ENCODE peak calls at places on chromosomes 12 and 14, in six cellular contexts. M is mesendoderm, N is neuronal stem cell, Z is mesenchymal stem cell, O is IMR-90, X is H1. F is an unnamed sample.

GRCh38 chr12:91273542-91273941 is 90.9 kb upstream of the DCN start:
- DNase-seq in O (no peak), X (no peak), N (no peak), Z (peak; percentile 37), M (peak; percentile 7), F (no peak)

GRCh38 chr14:92310776-92311375 is 12.1 kb upstream of the SLC24A4 start:
- DNase-seq in Z (peak; percentile 38), M (no peak), N (no peak), X (no peak), O (peak; percentile 10), F (no peak)

GRCh38 chr12:53098982-53099651 is 1.6 kb downstream of the IGFBP6 start:
- DNase-seq in N (peak; percentile 79), Z (peak; percentile 95), M (peak; percentile 91), O (peak; percentile 95), X (peak; percentile 65), F (peak; percentile 54)

GRCh38 chr14:32508281-32508680 is 179.2 kb downstream of the AKAP6 start:
- DNase-seq in O (peak; percentile 18), M (no peak), Z (no peak), N (no peak), X (no peak), F (no peak)

GRCh38 chr12:105289114-105289904 is 41.2 kb upstream of the C12orf75 start:
- DNase-seq in Z (peak; percentile 12), O (peak; percentile 50), M (no peak), X (no peak), N (no peak), F (no peak)

GRCh38 chr12:57046392-57046791 is 3.5 kb downstream of the MYO1A start:
- DNase-seq in M (no peak), Z (no peak), N (no peak), X (no peak), O (no peak), F (peak; percentile 94)

GRCh38 chr12:90003688-90004087 is 295.1 kb upstream of the ATP2B1 start:
- DNase-seq in X (no peak), Z (no peak), M (no peak), O (no peak), N (no peak), F (no peak)

GRCh38 chr12:617304-617915 is 45.8 kb downstream of the NINJ2 start:
- DNase-seq in M (no peak), N (no peak), Z (peak; percentile 92), O (peak; percentile 18), X (no peak), F (peak; percentile 24)

GRCh38 chr14:89086060-89086382 is 261.6 kb downstream of the TTC8 start:
- DNase-seq in M (no peak), O (no peak), N (no peak), X (no peak), Z (no peak), F (no peak)

GRCh38 chr12:71589478-71589881 is 74.2 kb downstream of the ZFC3H1 start:
- DNase-seq in M (no peak), Z (no peak), N (no peak), X (no peak), O (peak; percentile 45), F (no peak)

GRCh38 chr12:131979606-131980005 is 29.9 kb downstream of the EP400 start:
- DNase-seq in M (no peak), N (no peak), O (no peak), Z (no peak), X (no peak), F (no peak)

GRCh38 chr12:5746917-5747316 is 198.1 kb downstream of the ANO2 start:
- DNase-seq in N (no peak), X (no peak), M (no peak), Z (no peak), O (no peak), F (no peak)

DNA sequence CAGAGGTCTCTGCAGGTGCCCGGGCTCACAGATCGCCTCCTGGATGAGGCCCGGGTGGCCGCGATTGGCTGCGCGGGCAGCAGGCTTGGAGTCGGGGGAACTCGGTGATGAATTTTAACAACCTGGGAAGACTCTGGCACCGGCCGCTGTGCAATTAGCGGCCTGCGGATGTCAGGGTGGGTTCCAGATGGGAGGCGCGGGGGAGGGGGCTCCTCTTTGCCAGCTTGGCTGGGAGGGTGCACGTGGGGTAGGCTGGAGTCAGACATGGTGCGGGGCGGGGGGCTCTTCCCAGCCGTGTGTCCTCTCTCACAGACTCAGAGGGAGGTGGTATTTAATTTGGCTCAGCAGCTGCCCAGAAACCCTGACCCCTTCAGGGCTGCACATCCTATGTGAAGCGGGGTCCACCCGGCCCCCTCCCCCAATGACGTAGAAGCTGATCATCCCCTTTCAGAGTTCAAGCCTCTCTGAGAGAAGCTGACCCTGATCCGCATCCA is 81.4 kb downstream of the KIF26A start:
- DNase-seq in O (no peak), M (no peak), Z (no peak), X (no peak), N (no peak), F (no peak)
- H3K4me1 ChIP-seq in O (no peaks in the 10 kb centered on the region), M (peaks cover 3% of the 10 kb centered on the region), Z (no peaks in the 10 kb centered on the region), X (peaks cover 13% of the 10 kb centered on the region), N (peaks cover 12% of the 10 kb centered on the region), F (no peaks in the 10 kb centered on the region)

GRCh38 chr12:49959570-49960473 is 1.9 kb upstream of the AQP5 start:
- DNase-seq in M (peak; percentile 61), Z (no peak), O (no peak), N (peak; percentile 60), X (peak; percentile 60), F (no peak)

GRCh38 chr12:49960474-49961110 is 1.1 kb upstream of the AQP5 start:
- DNase-seq in M (no peak), Z (no peak), O (no peak), X (no peak), N (no peak), F (no peak)

GRCh38 chr12:49961993-49962764 is 507 bp downstream of the AQP5 start:
- DNase-seq in N (no peak), M (no peak), X (no peak), O (no peak), Z (no peak), F (no peak)

GRCh38 chr12:49962861-49963765 is 1.4 kb downstream of the AQP5 start:
- DNase-seq in N (no peak), X (no peak), M (no peak), O (no peak), Z (no peak), F (no peak)

GRCh38 chr12:49961111-49961922 is at the start of gene AQP5:
- DNase-seq in O (no peak), N (no peak), Z (no peak), M (no peak), X (no peak), F (no peak)
- H3K4me3 ChIP-seq in O (no peak within 1 kb of the TSS), N (peak within 1 kb of the TSS; percentile 72), Z (peak within 1 kb of the TSS; percentile 15), M (no peak within 1 kb of the TSS), X (peak within 1 kb of the TSS; percentile 31), F (peak within 1 kb of the TSS; percentile 35)

DNA sequence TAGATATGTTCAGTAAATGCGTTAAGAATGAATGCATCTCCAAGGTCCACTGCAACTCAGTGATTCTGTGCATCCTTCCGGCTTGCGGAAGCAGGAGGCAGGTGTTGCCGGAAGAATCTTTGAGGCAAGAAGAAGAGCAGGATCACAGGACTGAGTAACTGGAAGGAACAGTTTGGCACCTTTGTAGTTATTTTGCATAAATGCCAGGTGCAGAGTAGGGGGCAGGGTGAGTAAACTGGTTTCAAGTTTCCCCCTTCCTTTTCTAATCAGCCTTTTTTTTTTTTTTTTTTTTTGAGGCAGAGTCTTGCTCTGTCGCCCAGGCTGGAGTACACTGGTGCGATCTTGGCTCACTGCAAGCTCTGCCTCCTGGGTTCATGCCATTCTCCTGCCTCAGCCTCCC is 22.3 kb downstream of the DYRK4 start:
- DNase-seq in M (no peak), X (no peak), N (no peak), Z (no peak), O (no peak), F (no peak)
- H3K23ac ChIP-seq in M (no peak overlapping the region), X (no peak overlapping the region), N (no peak overlapping the region), Z (no peak overlapping the region), O (no peak overlapping the region), F (no peak overlapping the region)

DNA sequence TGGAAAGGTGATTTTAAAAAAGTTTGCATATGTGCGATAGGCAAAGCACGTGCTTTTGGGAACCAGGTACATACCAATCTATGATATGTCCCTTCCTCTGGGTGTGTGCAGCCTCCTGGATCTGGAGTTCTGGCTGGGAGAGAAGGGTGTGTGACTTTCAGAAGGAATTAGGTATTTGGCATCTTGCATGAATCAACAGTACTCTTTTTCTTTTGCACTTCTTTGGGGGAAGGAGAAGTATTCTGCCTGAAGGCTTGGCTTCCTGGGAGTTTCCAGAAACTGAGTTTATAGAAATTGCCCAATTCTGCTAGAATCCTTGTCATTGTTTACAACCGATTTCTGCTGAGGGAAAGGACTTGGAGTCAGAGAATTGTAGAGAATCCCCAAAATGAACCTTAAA is 2.9 kb upstream of the CLMN start:
- DNase-seq in N (no peak), Z (peak; percentile 30), X (no peak), O (no peak), M (no peak), F (peak; percentile 90)
- H3K4me1 ChIP-seq in N (peaks cover 5% of the 10 kb centered on the region), Z (peaks cover 24% of the 10 kb centered on the region), X (peaks cover 7% of the 10 kb centered on the region), O (no peaks in the 10 kb centered on the region), M (peaks cover 3% of the 10 kb centered on the region), F (peaks cover 10% of the 10 kb centered on the region)

F was measured in trophoblast cell.